ENCODE peak calls at places on chromosome 13, in four cellular contexts. One of them, this sample, is unnamed.

GRCh38 chr13:45257638-45258338 is 56.9 kb upstream of the KCTD4 start:
- DNase-seq in heart right ventricle: no peak
- DNase-seq in nephron progenitor cell: no peak
- DNase-seq in AG04449: no peak
- DNase-seq in this sample: peak; percentile 64

GRCh38 chr13:112965103-112965502 is 3.9 kb upstream of the MCF2L start:
- DNase-seq in heart right ventricle: peak; percentile 67
- DNase-seq in nephron progenitor cell: no peak
- DNase-seq in AG04449: no peak
- DNase-seq in this sample: no peak

GRCh38 chr13:99935772-99936171 is 35.8 kb downstream of the ZIC5 start:
- DNase-seq in heart right ventricle: no peak
- DNase-seq in nephron progenitor cell: no peak
- DNase-seq in AG04449: no peak
- DNase-seq in this sample: no peak

GRCh38 chr13:33169273-33169980 is 116.1 kb downstream of the STARD13 start:
- DNase-seq in heart right ventricle: no peak
- DNase-seq in nephron progenitor cell: no peak
- DNase-seq in AG04449: peak; percentile 74
- DNase-seq in this sample: no peak

GRCh38 chr13:51557875-51558604 is 26.2 kb upstream of the WDFY2 start:
- DNase-seq in heart right ventricle: no peak
- DNase-seq in nephron progenitor cell: no peak
- DNase-seq in AG04449: peak; percentile 59
- DNase-seq in this sample: no peak

GRCh38 chr13:59809564-59809963 is 354.2 kb downstream of the DIAPH3 start:
- DNase-seq in heart right ventricle: no peak
- DNase-seq in nephron progenitor cell: no peak
- DNase-seq in AG04449: no peak
- DNase-seq in this sample: no peak

GRCh38 chr13:59677966-59678814 is 485.5 kb downstream of the DIAPH3 start:
- DNase-seq in heart right ventricle: peak; percentile 38
- DNase-seq in nephron progenitor cell: no peak
- DNase-seq in AG04449: peak; percentile 19
- DNase-seq in this sample: peak; percentile 45

GRCh38 chr13:29597701-29598100 is 2.2 kb upstream of the SLC7A1 start:
- DNase-seq in heart right ventricle: no peak
- DNase-seq in nephron progenitor cell: no peak
- DNase-seq in AG04449: no peak
- DNase-seq in this sample: no peak

GRCh38 chr13:97272526-97272925 is 50.4 kb downstream of the MBNL2 start:
- DNase-seq in heart right ventricle: no peak
- DNase-seq in nephron progenitor cell: no peak
- DNase-seq in AG04449: no peak
- DNase-seq in this sample: no peak

GRCh38 chr13:57843555-57843954 is 212.0 kb downstream of the PCDH17 start:
- DNase-seq in heart right ventricle: no peak
- DNase-seq in nephron progenitor cell: no peak
- DNase-seq in AG04449: no peak
- DNase-seq in this sample: no peak

GRCh38 chr13:99990045-99990977 is 8.7 kb downstream of the ZIC2 start:
- DNase-seq in heart right ventricle: no peak
- DNase-seq in nephron progenitor cell: peak; percentile 64
- DNase-seq in AG04449: no peak
- DNase-seq in this sample: no peak

GRCh38 chr13:109684836-109685602 is 101.4 kb downstream of the IRS2 start:
- DNase-seq in heart right ventricle: peak; percentile 79
- DNase-seq in nephron progenitor cell: no peak
- DNase-seq in AG04449: no peak
- DNase-seq in this sample: no peak

GRCh38 chr13:37869756-37870488 is at the start of gene TRPC4:
- DNase-seq in heart right ventricle: peak; percentile 25
- DNase-seq in nephron progenitor cell: peak; percentile 65
- DNase-seq in AG04449: no peak
- DNase-seq in this sample: peak; percentile 25

GRCh38 chr13:105572401-105572800 is 963.1 kb downstream of the EFNB2 start:
- DNase-seq in heart right ventricle: no peak
- DNase-seq in nephron progenitor cell: no peak
- DNase-seq in AG04449: no peak
- DNase-seq in this sample: no peak

GRCh38 chr13:34038326-34039068 is 220.5 kb downstream of the RFC3 start:
- DNase-seq in heart right ventricle: no peak
- DNase-seq in nephron progenitor cell: no peak
- DNase-seq in AG04449: no peak
- DNase-seq in this sample: no peak

GRCh38 chr13:104949840-104950805 is 1585.3 kb downstream of the EFNB2 start:
- DNase-seq in heart right ventricle: no peak
- DNase-seq in nephron progenitor cell: no peak
- DNase-seq in AG04449: no peak
- DNase-seq in this sample: no peak

GRCh38 chr13:34310539-34310938 is 492.6 kb downstream of the RFC3 start:
- DNase-seq in heart right ventricle: no peak
- DNase-seq in nephron progenitor cell: no peak
- DNase-seq in AG04449: no peak
- DNase-seq in this sample: no peak

GRCh38 chr13:114167445-114167844 is 11.6 kb upstream of the CFAP97D2 start:
- DNase-seq in heart right ventricle: no peak
- DNase-seq in nephron progenitor cell: no peak
- DNase-seq in AG04449: no peak
- DNase-seq in this sample: no peak

GRCh38 chr13:24746618-24747247 is 17.2 kb upstream of the RNF17 start:
- DNase-seq in heart right ventricle: no peak
- DNase-seq in nephron progenitor cell: peak; percentile 70
- DNase-seq in AG04449: no peak
- DNase-seq in this sample: peak; percentile 62

GRCh38 chr13:37194428-37194861 is 89.0 kb upstream of the CSNK1A1L start:
- DNase-seq in heart right ventricle: no peak
- DNase-seq in nephron progenitor cell: no peak
- DNase-seq in AG04449: peak; percentile 68
- DNase-seq in this sample: no peak

GRCh38 chr13:54185785-54186184 is 1157.2 kb downstream of the OLFM4 start:
- DNase-seq in heart right ventricle: no peak
- DNase-seq in nephron progenitor cell: peak; percentile 26
- DNase-seq in AG04449: no peak
- DNase-seq in this sample: no peak

GRCh38 chr13:45055198-45055901 is 65.0 kb upstream of the GTF2F2 start:
- DNase-seq in heart right ventricle: no peak
- DNase-seq in nephron progenitor cell: no peak
- DNase-seq in AG04449: peak; percentile 80
- DNase-seq in this sample: peak; percentile 58

GRCh38 chr13:104943331-104943730 is 1592.1 kb downstream of the EFNB2 start:
- DNase-seq in heart right ventricle: no peak
- DNase-seq in nephron progenitor cell: no peak
- DNase-seq in AG04449: no peak
- DNase-seq in this sample: no peak

GRCh38 chr13:46743191-46743590 is 53.8 kb downstream of the ESD start:
- DNase-seq in heart right ventricle: no peak
- DNase-seq in nephron progenitor cell: no peak
- DNase-seq in AG04449: no peak
- DNase-seq in this sample: no peak

GRCh38 chr13:113756441-113757097 is 2.5 kb upstream of the TMEM255B start:
- DNase-seq in heart right ventricle: no peak
- DNase-seq in nephron progenitor cell: no peak
- DNase-seq in AG04449: no peak
- DNase-seq in this sample: no peak

GRCh38 chr13:21012211-21012610 is 49.2 kb downstream of the LATS2 start:
- DNase-seq in heart right ventricle: no peak
- DNase-seq in nephron progenitor cell: no peak
- DNase-seq in AG04449: no peak
- DNase-seq in this sample: no peak

GRCh38 chr13:106376411-106377112 is 158.9 kb downstream of the EFNB2 start:
- DNase-seq in heart right ventricle: no peak
- DNase-seq in nephron progenitor cell: no peak
- DNase-seq in AG04449: peak; percentile 58
- DNase-seq in this sample: no peak

GRCh38 chr13:79393564-79394249 is 12.3 kb downstream of the RBM26 start:
- DNase-seq in heart right ventricle: no peak
- DNase-seq in nephron progenitor cell: peak; percentile 12
- DNase-seq in AG04449: no peak
- DNase-seq in this sample: no peak

GRCh38 chr13:77291779-77292178 is 35.1 kb downstream of the MYCBP2 start:
- DNase-seq in heart right ventricle: no peak
- DNase-seq in nephron progenitor cell: peak; percentile 5
- DNase-seq in AG04449: no peak
- DNase-seq in this sample: no peak

GRCh38 chr13:44646044-44646443 is 69.9 kb upstream of the TSC22D1 start:
- DNase-seq in heart right ventricle: no peak
- DNase-seq in nephron progenitor cell: no peak
- DNase-seq in AG04449: no peak
- DNase-seq in this sample: no peak

GRCh38 chr13:37342205-37342604 is 236.7 kb upstream of the CSNK1A1L start:
- DNase-seq in heart right ventricle: no peak
- DNase-seq in nephron progenitor cell: no peak
- DNase-seq in AG04449: no peak
- DNase-seq in this sample: no peak

GRCh38 chr13:33611016-33611805 is 206.7 kb upstream of the RFC3 start:
- DNase-seq in heart right ventricle: peak; percentile 78
- DNase-seq in nephron progenitor cell: peak; percentile 34
- DNase-seq in AG04449: no peak
- DNase-seq in this sample: no peak

GRCh38 chr13:111110054-111110453 is 5.1 kb upstream of the ARHGEF7 start:
- DNase-seq in heart right ventricle: no peak
- DNase-seq in nephron progenitor cell: no peak
- DNase-seq in AG04449: no peak
- DNase-seq in this sample: no peak

GRCh38 chr13:28475916-28476725 is 18.8 kb downstream of the FLT1 start:
- DNase-seq in heart right ventricle: no peak
- DNase-seq in nephron progenitor cell: no peak
- DNase-seq in AG04449: peak; percentile 77
- DNase-seq in this sample: no peak

GRCh38 chr13:74825170-74825948 is 656.6 kb downstream of the TBC1D4 start:
- DNase-seq in heart right ventricle: peak; percentile 6
- DNase-seq in nephron progenitor cell: no peak
- DNase-seq in AG04449: peak; percentile 23
- DNase-seq in this sample: no peak

GRCh38 chr13:44764334-44764733 is 188.2 kb upstream of the TSC22D1 start:
- DNase-seq in heart right ventricle: no peak
- DNase-seq in nephron progenitor cell: no peak
- DNase-seq in AG04449: no peak
- DNase-seq in this sample: no peak

GRCh38 chr13:100128373-100128772 is 39.5 kb downstream of the PCCA start:
- DNase-seq in heart right ventricle: no peak
- DNase-seq in nephron progenitor cell: peak; percentile 12
- DNase-seq in AG04449: no peak
- DNase-seq in this sample: no peak

GRCh38 chr13:30704596-30704995 is 30.7 kb upstream of the ALOX5AP start:
- DNase-seq in heart right ventricle: no peak
- DNase-seq in nephron progenitor cell: no peak
- DNase-seq in AG04449: no peak
- DNase-seq in this sample: no peak

GRCh38 chr13:30698488-30699005 is 36.8 kb upstream of the ALOX5AP start:
- DNase-seq in heart right ventricle: no peak
- DNase-seq in nephron progenitor cell: no peak
- DNase-seq in AG04449: no peak
- DNase-seq in this sample: no peak

GRCh38 chr13:30705672-30706071 is 29.7 kb upstream of the ALOX5AP start:
- DNase-seq in heart right ventricle: no peak
- DNase-seq in nephron progenitor cell: no peak
- DNase-seq in AG04449: no peak
- DNase-seq in this sample: no peak

GRCh38 chr13:30700364-30700763 is 35.0 kb upstream of the ALOX5AP start:
- DNase-seq in heart right ventricle: no peak
- DNase-seq in nephron progenitor cell: no peak
- DNase-seq in AG04449: no peak
- DNase-seq in this sample: no peak

DNA sequence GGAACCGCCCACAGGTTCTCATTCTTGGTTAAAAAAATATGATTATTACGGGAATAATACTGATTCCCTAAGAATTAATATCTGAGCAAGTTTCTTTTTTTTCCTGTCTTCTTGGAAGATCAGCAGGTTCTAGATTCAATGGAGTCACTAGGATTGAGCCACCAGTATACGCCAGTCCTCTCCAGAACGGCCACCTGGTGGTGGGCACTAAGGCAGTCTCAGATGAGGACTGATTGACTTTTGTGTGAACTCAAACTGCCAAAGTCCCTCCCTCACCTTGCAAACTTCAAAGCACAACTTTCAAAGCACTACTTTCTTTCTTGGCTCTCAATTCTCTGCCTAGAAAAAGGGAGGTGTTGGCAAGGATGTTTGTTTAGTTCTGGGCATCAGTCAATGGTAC is 33.3 kb upstream of the ALOX5AP start:
- DNase-seq in heart right ventricle: no peak
- DNase-seq in nephron progenitor cell: no peak
- DNase-seq in AG04449: no peak
- DNase-seq in this sample: no peak
- TF ChIP-seq CTCF in heart right ventricle: no peak
- TF ChIP-seq CTCF in nephron progenitor cell: no peak
- TF ChIP-seq CTCF in AG04449: no peak
- TF ChIP-seq CTCF in this sample: no peak

GRCh38 chr13:108121406-108121805 is 93.9 kb downstream of the LIG4 start:
- DNase-seq in heart right ventricle: no peak
- DNase-seq in nephron progenitor cell: no peak
- DNase-seq in AG04449: no peak
- DNase-seq in this sample: no peak
- TF ChIP-seq CTCF in heart right ventricle: no peak
- TF ChIP-seq CTCF in nephron progenitor cell: no peak
- TF ChIP-seq CTCF in AG04449: no peak
- TF ChIP-seq CTCF in this sample: no peak

DNA sequence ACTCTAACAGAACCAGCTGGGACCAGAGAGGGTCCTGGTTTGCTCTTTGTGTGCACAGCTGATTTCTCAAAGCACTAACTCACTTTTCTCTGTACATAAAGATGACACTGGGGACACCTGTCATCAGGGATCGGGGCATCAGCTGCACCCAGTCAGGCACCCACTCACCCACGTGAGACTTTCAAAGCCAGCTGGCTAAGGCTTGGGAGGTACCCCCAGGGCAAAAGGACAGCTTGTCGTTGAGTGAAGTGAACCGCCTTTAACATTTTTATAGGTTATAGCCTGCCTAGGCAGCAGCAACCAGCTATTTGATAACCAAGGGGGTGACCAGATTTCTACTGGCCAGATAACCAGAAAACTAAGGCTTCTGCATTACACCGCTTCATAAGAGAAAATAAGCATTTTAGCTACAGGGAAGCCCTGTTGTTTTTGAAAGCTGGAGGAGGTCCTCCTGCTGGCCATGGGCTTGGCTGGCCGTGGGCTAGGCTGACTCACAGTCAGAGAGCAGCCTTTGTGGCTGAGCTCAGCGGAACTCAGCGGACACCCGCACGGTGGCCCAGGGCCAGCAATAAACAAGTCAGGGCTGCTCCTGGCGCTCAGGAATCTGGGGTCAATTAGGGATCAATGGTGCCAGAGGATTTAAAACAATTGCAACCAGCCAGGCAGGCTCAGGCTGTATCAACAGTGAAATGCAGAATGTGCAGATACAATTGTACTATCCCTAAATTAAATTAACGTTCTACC is 57.1 kb downstream of the ALOX5AP start:
- DNase-seq in heart right ventricle: peak; percentile 56
- DNase-seq in nephron progenitor cell: peak; percentile 69
- DNase-seq in AG04449: peak; percentile 69
- DNase-seq in this sample: no peak
- TF ChIP-seq CTCF in heart right ventricle: peak; percentile 36
- TF ChIP-seq CTCF in nephron progenitor cell: no peak
- TF ChIP-seq CTCF in AG04449: peak; percentile 68
- TF ChIP-seq CTCF in this sample: no peak

GRCh38 chr13:23180711-23181110 is at the start of gene SGCG:
- DNase-seq in heart right ventricle: peak; percentile 36
- DNase-seq in nephron progenitor cell: no peak
- DNase-seq in AG04449: no peak
- DNase-seq in this sample: no peak

GRCh38 chr13:23175920-23176319 is 4.9 kb upstream of the SGCG start:
- DNase-seq in heart right ventricle: no peak
- DNase-seq in nephron progenitor cell: no peak
- DNase-seq in AG04449: no peak
- DNase-seq in this sample: no peak
- TF ChIP-seq CTCF in heart right ventricle: peak; percentile 38
- TF ChIP-seq CTCF in nephron progenitor cell: peak; percentile 40
- TF ChIP-seq CTCF in AG04449: peak; percentile 18
- TF ChIP-seq CTCF in this sample: no peak

This sample was measured in GM13976.